ENCODE peak calls at places on chromosome 20, in nine cellular contexts. Y, H, S, Q, N, R, F, G and A are unnamed samples.

GRCh38 chr20:9147553-9148024 is 78.7 kb downstream of the PLCB4 start:
- DNase-seq in N (no peak), H (peak; percentile 68), G (peak; percentile 81), S (no peak), Y (no peak), F (no peak), Q (no peak), R (no peak), A (no peak)

GRCh38 chr20:44057698-44058675 is 129.0 kb downstream of the JPH2 start:
- DNase-seq in Q (no peak), H (peak; percentile 60), Y (no peak), G (peak; percentile 52), S (no peak), N (peak; percentile 47), R (no peak), F (no peak), A (no peak)

GRCh38 chr20:51169813-51170212 is 146.9 kb upstream of the KCNG1 start:
- DNase-seq in N (no peak), G (peak; percentile 10), F (no peak), Y (no peak), Q (no peak), R (no peak), H (no peak), S (no peak), A (no peak)

GRCh38 chr20:18805881-18806280 is 7.7 kb upstream of the SCP2D1 start:
- DNase-seq in H (no peak), F (peak; percentile 24), S (no peak), Q (no peak), R (no peak), Y (no peak), G (peak; percentile 28), N (no peak), A (no peak)

GRCh38 chr20:2799688-2800589 is 488 bp downstream of the CPXM1 start:
- DNase-seq in Y (no peak), F (no peak), G (peak; percentile 55), N (no peak), H (peak; percentile 48), Q (no peak), S (no peak), R (no peak), A (no peak)

GRCh38 chr20:57701090-57701489 is 8.7 kb downstream of the PMEPA1 start:
- DNase-seq in F (no peak), N (no peak), S (no peak), Y (no peak), G (no peak), R (no peak), H (no peak), Q (no peak), A (no peak)

GRCh38 chr20:5793916-5794315 is 43.7 kb downstream of the SHLD1 start:
- DNase-seq in Q (no peak), R (no peak), F (no peak), H (no peak), Y (no peak), N (no peak), S (no peak), G (no peak), A (no peak)

GRCh38 chr20:39222102-39222501 is 260.0 kb downstream of the DHX35 start:
- DNase-seq in Y (no peak), R (no peak), G (no peak), Q (peak; percentile 37), N (no peak), H (no peak), F (no peak), S (no peak), A (no peak)

GRCh38 chr20:44495802-44496481 is 20.3 kb downstream of the TTPAL start:
- DNase-seq in R (no peak), F (no peak), H (peak; percentile 58), Y (no peak), N (no peak), Q (no peak), S (no peak), G (peak; percentile 97), A (no peak)

GRCh38 chr20:50469796-50470195 is 40.4 kb upstream of the PTPN1 start:
- DNase-seq in G (no peak), Q (no peak), N (no peak), H (no peak), S (no peak), Y (no peak), F (no peak), R (no peak), A (no peak)

GRCh38 chr20:23305098-23305497 is 45.5 kb upstream of the NXT1 start:
- DNase-seq in H (peak; percentile 62), N (no peak), S (no peak), G (peak; percentile 88), Y (no peak), R (no peak), Q (no peak), F (no peak), A (no peak)

GRCh38 chr20:54062812-54063280 is 7.5 kb downstream of the BCAS1 start:
- DNase-seq in G (peak; percentile 75), H (peak; percentile 65), R (no peak), F (peak; percentile 20), S (no peak), Q (peak; percentile 15), Y (no peak), N (no peak), A (no peak)

GRCh38 chr20:23200914-23201313 is 114.8 kb upstream of the CD93 start:
- DNase-seq in H (peak; percentile 27), S (no peak), R (no peak), G (peak; percentile 30), F (no peak), Y (peak; percentile 32), Q (no peak), N (no peak), A (peak; percentile 39)

GRCh38 chr20:57811373-57812020 is 101.7 kb upstream of the PMEPA1 start:
- DNase-seq in Q (peak; percentile 5), H (no peak), F (no peak), S (peak; percentile 31), N (no peak), Y (no peak), R (no peak), G (no peak), A (peak; percentile 42)

GRCh38 chr20:63536241-63536977 is 767 bp downstream of the PTK6 start:
- DNase-seq in Y (peak; percentile 19), Q (peak; percentile 31), H (peak; percentile 40), F (no peak), G (peak; percentile 89), R (no peak), N (no peak), S (peak; percentile 85), A (no peak)

GRCh38 chr20:63537525-63538203 is 488 bp upstream of the PTK6 start:
- DNase-seq in N (no peak), F (peak; percentile 94), Y (peak; percentile 86), Q (peak; percentile 82), R (peak; percentile 62), G (peak; percentile 94), S (peak; percentile 98), H (peak; percentile 95), A (peak; percentile 96)

GRCh38 chr20:63539092-63539430 is 1.9 kb upstream of the PTK6 start:
- DNase-seq in N (no peak), Y (no peak), G (no peak), H (no peak), F (no peak), S (no peak), R (no peak), Q (no peak), A (no peak)

GRCh38 chr20:63538204-63539091 is 1.3 kb upstream of the PTK6 start:
- DNase-seq in Q (no peak), S (no peak), R (no peak), H (no peak), F (no peak), G (no peak), N (no peak), Y (no peak), A (peak; percentile 88)

GRCh38 chr20:63536997-63537524 is at the start of gene PTK6:
- DNase-seq in H (no peak), R (no peak), G (no peak), Y (peak; percentile 50), Q (no peak), F (no peak), N (no peak), S (peak; percentile 90), A (peak; percentile 64)
- H3K4me3 ChIP-seq in H (no peak within 1 kb of the TSS), R (peak within 1 kb of the TSS; percentile 0), G (peak within 1 kb of the TSS; percentile 22), Y (peak within 1 kb of the TSS; percentile 34), Q (peak within 1 kb of the TSS; percentile 27), F (peak within 1 kb of the TSS; percentile 68), N (peak within 1 kb of the TSS; percentile 28), S (peak within 1 kb of the TSS; percentile 36), A (no peak within 1 kb of the TSS)

GRCh38 chr20:33407796-33408195 is 6.5 kb upstream of the CDK5RAP1 start:
- DNase-seq in R (no peak), N (no peak), H (no peak), F (no peak), G (no peak), Q (no peak), S (no peak), Y (no peak), A (no peak)
- H3K27me3 ChIP-seq in R (no peaks in the 10 kb centered on the region), N (no peaks in the 10 kb centered on the region), H (no peaks in the 10 kb centered on the region), F (no peaks in the 10 kb centered on the region), G (no peaks in the 10 kb centered on the region), Q (no peaks in the 10 kb centered on the region), S (no peaks in the 10 kb centered on the region), Y (no peaks in the 10 kb centered on the region), A (no peaks in the 10 kb centered on the region)

DNA sequence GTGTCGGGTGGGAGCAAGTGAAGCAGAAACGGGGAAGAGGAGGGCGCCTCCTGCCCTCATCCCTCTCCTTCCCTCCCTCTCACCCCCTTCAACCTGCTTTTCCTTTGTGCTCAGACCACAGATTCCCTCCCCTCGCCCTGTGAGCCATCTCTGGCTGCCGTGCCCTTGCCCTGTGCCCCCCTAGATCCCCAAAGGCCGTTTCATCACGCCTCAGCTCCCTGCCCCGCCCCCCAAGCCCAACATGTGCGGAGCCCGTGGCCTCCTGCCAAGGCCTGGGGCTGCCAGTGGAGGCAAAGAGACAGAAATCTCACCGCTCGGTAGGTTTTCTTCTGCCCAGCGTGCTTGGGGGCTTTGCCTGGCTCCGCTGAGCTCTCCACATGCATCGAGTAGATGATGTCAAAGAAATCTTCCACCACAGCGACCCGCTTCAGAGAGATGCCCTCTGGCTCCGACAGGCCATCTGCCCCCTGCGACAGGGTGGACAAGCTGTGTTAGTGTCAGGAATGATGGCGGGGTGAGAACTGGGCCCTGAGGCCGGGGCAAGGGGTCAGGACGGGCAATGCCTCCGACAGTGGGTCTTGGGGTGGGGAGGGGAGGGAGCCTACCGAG is 57.6 kb downstream of the NOL4L start:
- DNase-seq in G (no peak), N (no peak), F (no peak), H (no peak), S (no peak), R (peak; percentile 23), Y (no peak), Q (no peak), A (no peak)
- H3K4me3 ChIP-seq in G (no peak overlapping the region), N (no peak overlapping the region), F (peak overlapping the region; percentile 23), H (no peak overlapping the region), S (no peak overlapping the region), R (no peak overlapping the region), Y (no peak overlapping the region), Q (no peak overlapping the region), A (no peak overlapping the region)

GRCh38 chr20:33296206-33296605 is 13.2 kb downstream of the BPIFB1 start:
- DNase-seq in G (peak; percentile 54), N (no peak), F (no peak), Q (no peak), Y (no peak), H (peak; percentile 3), S (no peak), R (no peak), A (no peak)
- H3K27me3 ChIP-seq in G (peaks cover 17% of the 10 kb centered on the region), N (no peaks in the 10 kb centered on the region), F (no peaks in the 10 kb centered on the region), Q (peaks cover 2% of the 10 kb centered on the region), Y (peaks cover 2% of the 10 kb centered on the region), H (peaks cover 42% of the 10 kb centered on the region), S (no peaks in the 10 kb centered on the region), R (no peaks in the 10 kb centered on the region), A (no peaks in the 10 kb centered on the region)

GRCh38 chr20:63856111-63856511 is 5.2 kb upstream of the ABHD16B start:
- DNase-seq in R (no peak), G (no peak), N (no peak), Q (no peak), H (no peak), Y (no peak), F (no peak), S (peak; percentile 72), A (no peak)
- H3K4me3 ChIP-seq in R (no peak overlapping the region), G (no peak overlapping the region), N (no peak overlapping the region), Q (no peak overlapping the region), H (no peak overlapping the region), Y (no peak overlapping the region), F (no peak overlapping the region), S (no peak overlapping the region), A (no peak overlapping the region)